ENCODE peak calls at places on chromosomes 2 and 18, in six cellular contexts. K is CD8-positive, alpha-beta memory T cell; R is pancreas; X is kidney; S is adipocyte; P is neural progenitor cell. M is an unnamed sample.

GRCh38 chr2:71748227-71748626 is 294.9 kb downstream of the DYSF start:
- DNase-seq in K (no peak), R (no peak), X (no peak), S (peak; percentile 15), P (no peak), M (no peak)

GRCh38 chr2:195352581-195352980 is 304.4 kb upstream of the SLC39A10 start:
- DNase-seq in K (no peak), R (no peak), X (no peak), S (no peak), P (no peak), M (no peak)

GRCh38 chr2:106094101-106094860 is 99.8 kb downstream of the UXS1 start:
- DNase-seq in K (peak; percentile 55), R (no peak), X (no peak), S (no peak), P (no peak), M (peak; percentile 65)

GRCh38 chr2:229235136-229235914 is 35.8 kb downstream of the PID1 start:
- DNase-seq in K (no peak), R (no peak), X (no peak), S (peak; percentile 42), P (peak; percentile 54), M (no peak)

GRCh38 chr2:233460726-233461431 is 105.7 kb downstream of the USP40 start:
- DNase-seq in K (no peak), R (no peak), X (peak; percentile 77), S (no peak), P (no peak), M (no peak)

GRCh38 chr2:37610638-37611289 is 60.7 kb downstream of the CDC42EP3 start:
- DNase-seq in K (no peak), R (no peak), X (no peak), S (peak; percentile 37), P (no peak), M (no peak)

GRCh38 chr2:62216616-62217015 is 20.7 kb downstream of the B3GNT2 start:
- DNase-seq in K (no peak), R (no peak), X (no peak), S (peak; percentile 75), P (no peak), M (no peak)

GRCh38 chr2:29562319-29562718 is 359.1 kb downstream of the ALK start:
- DNase-seq in K (no peak), R (no peak), X (no peak), S (no peak), P (no peak), M (no peak)

GRCh38 chr2:204012081-204012653 is 75.6 kb downstream of the ICOS start:
- DNase-seq in K (no peak), R (no peak), X (no peak), S (peak; percentile 36), P (no peak), M (no peak)

GRCh38 chr2:70192516-70192915 is 1.7 kb upstream of the C2orf42 start:
- DNase-seq in K (no peak), R (no peak), X (no peak), S (no peak), P (no peak), M (no peak)

GRCh38 chr2:33426666-33427231 is 49.7 kb upstream of the RASGRP3 start:
- DNase-seq in K (no peak), R (peak; percentile 56), X (no peak), S (peak; percentile 57), P (no peak), M (no peak)

GRCh38 chr18:61714421-61714820 is 178.4 kb downstream of the RNF152 start:
- DNase-seq in K (no peak), R (no peak), X (no peak), S (no peak), P (no peak), M (no peak)
- H3K9me3 ChIP-seq in K (no peaks in the 10 kb centered on the region), R (no peaks in the 10 kb centered on the region), X (no peaks in the 10 kb centered on the region), S (no peaks in the 10 kb centered on the region), P (no peaks in the 10 kb centered on the region), M (no peaks in the 10 kb centered on the region)

DNA sequence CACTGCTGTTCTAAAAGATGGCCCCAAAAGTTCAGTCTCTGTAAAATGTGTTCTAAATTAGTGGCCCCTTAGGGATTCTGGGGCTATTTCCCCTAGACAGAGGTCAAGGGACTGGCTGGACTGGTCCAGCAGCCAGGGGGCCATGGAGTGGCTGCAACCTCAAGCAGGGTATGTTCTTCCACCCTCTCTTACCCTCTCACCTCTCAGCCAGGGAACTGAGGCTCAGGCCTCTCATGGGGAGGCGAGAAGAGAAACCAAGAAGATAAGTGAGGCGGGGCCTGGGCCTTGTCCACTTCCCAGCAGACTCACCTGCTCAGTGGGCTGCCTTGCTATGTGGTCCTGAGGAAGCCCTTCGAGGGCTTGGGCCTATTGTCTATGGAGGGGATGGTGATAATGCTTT is 339.7 kb downstream of the MYCN start:
- DNase-seq in K (no peak), R (no peak), X (no peak), S (no peak), P (no peak), M (no peak)
- H3K9me3 ChIP-seq in K (no peaks in the 10 kb centered on the region), R (no peaks in the 10 kb centered on the region), X (no peaks in the 10 kb centered on the region), S (no peaks in the 10 kb centered on the region), P (no peaks in the 10 kb centered on the region), M (no peaks in the 10 kb centered on the region)

GRCh38 chr2:190538201-190538600 is 3.7 kb upstream of the NEMP2 start:
- DNase-seq in K (no peak), R (no peak), X (no peak), S (no peak), P (no peak), M (no peak)
- H3K9me3 ChIP-seq in K (peaks cover 24% of the 10 kb centered on the region), R (no peaks in the 10 kb centered on the region), X (peaks cover 21% of the 10 kb centered on the region), S (peaks cover 39% of the 10 kb centered on the region), P (peaks cover 22% of the 10 kb centered on the region), M (peaks cover 5% of the 10 kb centered on the region)

GRCh38 chr2:174169372-174169771 is 79.0 kb downstream of the OLA1 start:
- DNase-seq in K (no peak), R (no peak), X (no peak), S (no peak), P (no peak), M (no peak)

GRCh38 chr2:174171686-174172445 is 76.5 kb downstream of the OLA1 start:
- DNase-seq in K (no peak), R (no peak), X (no peak), S (no peak), P (no peak), M (no peak)

GRCh38 chr2:174176898-174177297 is 71.4 kb downstream of the OLA1 start:
- DNase-seq in K (no peak), R (no peak), X (no peak), S (no peak), P (no peak), M (no peak)

GRCh38 chr2:174174741-174175140 is 73.6 kb downstream of the OLA1 start:
- DNase-seq in K (no peak), R (no peak), X (no peak), S (no peak), P (no peak), M (no peak)

DNA sequence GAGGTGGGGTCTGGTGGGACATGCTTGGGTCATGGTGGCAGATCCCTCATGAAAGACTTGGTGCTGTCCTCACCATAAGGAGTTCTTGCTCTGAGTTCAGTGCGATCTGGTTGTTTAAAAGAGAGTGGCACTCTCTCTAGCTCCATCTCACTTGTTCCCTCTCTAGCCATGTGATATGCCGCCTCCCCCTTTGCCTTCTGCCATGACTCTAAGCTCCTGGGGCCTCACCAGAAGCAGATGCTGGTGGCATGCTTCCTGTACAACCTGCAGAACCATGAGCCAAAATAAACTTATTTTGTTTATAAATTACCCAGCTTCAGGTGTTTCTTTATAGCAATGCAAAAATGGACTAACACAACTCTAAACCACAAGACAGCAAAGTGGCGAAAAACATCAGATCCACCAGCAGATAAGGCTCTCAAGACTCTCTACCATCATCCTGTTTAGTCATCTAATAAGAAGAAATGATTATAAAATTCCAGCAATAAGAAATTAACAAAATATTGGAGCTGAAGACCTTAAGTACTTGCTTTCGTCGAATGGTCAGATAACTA is 75.5 kb downstream of the OLA1 start:
- DNase-seq in K (no peak), R (no peak), X (no peak), S (no peak), P (no peak), M (no peak)
- H3K9me3 ChIP-seq in K (peaks cover 5% of the 10 kb centered on the region), R (no peaks in the 10 kb centered on the region), X (peaks cover 13% of the 10 kb centered on the region), S (peaks cover 27% of the 10 kb centered on the region), P (peaks cover 34% of the 10 kb centered on the region), M (peaks cover 4% of the 10 kb centered on the region)

DNA sequence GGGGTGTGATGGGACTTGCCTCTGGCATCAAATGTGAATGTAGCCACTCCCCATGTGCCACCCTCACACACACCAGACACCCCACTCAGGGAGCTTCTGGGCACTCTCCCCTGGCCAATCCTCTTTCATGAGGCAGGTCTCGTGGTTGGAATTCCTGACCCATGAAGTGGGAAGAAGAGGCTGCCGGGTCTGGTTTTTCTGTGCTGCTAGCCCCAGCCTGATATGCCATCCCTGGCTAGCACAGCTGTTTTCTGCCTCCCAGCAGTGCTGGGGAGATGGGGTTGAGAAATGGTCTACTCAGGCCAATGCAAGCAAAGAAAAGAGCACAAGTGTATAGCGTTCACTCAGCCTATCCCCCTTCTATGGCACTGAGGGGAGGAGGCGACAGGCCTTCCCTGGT is 1.2 kb upstream of the C2orf72 start:
- DNase-seq in K (no peak), R (no peak), X (no peak), S (no peak), P (no peak), M (no peak)
- H3K9me3 ChIP-seq in K (no peaks in the 10 kb centered on the region), R (no peaks in the 10 kb centered on the region), X (no peaks in the 10 kb centered on the region), S (peaks cover 5% of the 10 kb centered on the region), P (no peaks in the 10 kb centered on the region), M (no peaks in the 10 kb centered on the region)

DNA sequence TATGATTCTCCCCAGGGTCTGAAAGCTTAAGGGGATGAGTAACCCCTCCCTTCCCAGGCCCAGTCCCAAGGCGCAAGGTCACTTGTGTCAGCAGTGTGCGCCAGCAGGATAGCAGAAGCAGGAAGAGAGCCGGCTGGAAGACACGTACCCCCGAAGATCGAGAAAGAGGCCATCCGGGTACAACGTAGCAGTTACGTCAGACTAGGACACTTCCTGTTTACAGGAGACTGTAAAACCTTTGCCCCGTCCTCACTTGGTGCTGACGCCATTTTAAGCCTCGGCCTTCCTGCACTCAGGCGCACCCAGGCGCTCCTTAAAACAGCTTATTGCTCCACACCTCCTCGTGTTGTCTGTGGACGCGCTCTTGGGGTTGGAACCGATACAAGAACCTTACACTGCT is 6.5 kb downstream of the CRYGB start:
- DNase-seq in K (no peak), R (no peak), X (no peak), S (no peak), P (no peak), M (no peak)
- H3K9me3 ChIP-seq in K (no peaks in the 10 kb centered on the region), R (no peaks in the 10 kb centered on the region), X (no peaks in the 10 kb centered on the region), S (peaks cover 2% of the 10 kb centered on the region), P (no peaks in the 10 kb centered on the region), M (no peaks in the 10 kb centered on the region)

GRCh38 chr2:9188823-9189222 is 17.8 kb upstream of the ASAP2 start:
- DNase-seq in K (no peak), R (no peak), X (no peak), S (no peak), P (no peak), M (no peak)
- H3K9me3 ChIP-seq in K (no peaks in the 10 kb centered on the region), R (no peaks in the 10 kb centered on the region), X (no peaks in the 10 kb centered on the region), S (no peaks in the 10 kb centered on the region), P (no peaks in the 10 kb centered on the region), M (no peaks in the 10 kb centered on the region)

DNA sequence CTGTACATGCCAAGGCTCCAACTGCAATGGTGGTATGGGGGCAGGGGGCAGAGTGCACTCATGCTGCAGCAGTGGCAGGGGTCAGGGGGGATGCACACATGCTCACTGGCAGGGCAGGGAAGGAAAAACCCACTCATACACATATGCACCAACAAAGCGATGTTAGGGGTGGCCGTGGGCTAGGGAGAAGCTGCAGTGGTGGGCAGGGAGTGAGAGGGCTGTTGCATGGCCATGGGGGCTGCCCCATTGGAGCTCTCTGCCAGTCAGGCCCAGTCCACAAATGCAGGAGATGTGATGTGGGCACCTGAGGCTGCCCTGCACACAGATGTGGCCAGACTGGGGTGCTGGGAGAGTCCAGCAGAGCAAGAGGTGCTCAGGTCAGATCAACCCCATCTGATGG is 238.1 kb upstream of the NXPH2 start:
- DNase-seq in K (no peak), R (no peak), X (peak; percentile 16), S (no peak), P (no peak), M (no peak)
- H3K9me3 ChIP-seq in K (no peaks in the 10 kb centered on the region), R (no peaks in the 10 kb centered on the region), X (no peaks in the 10 kb centered on the region), S (peaks cover 37% of the 10 kb centered on the region), P (peaks cover 8% of the 10 kb centered on the region), M (no peaks in the 10 kb centered on the region)

M was measured in T-helper 17 cell.